ENCODE peak calls at places on chromosomes 16 and 17, in ten cellular contexts. One of them, this sample, is unnamed.

GRCh38 chr17:39576187-39576586 is 31.5 kb downstream of the NEUROD2 start:
- DNase-seq in activated T-helper 1 cell treated with anti-CD3 and anti-CD28 coated beads, Interleukin-2, amount 50 U/mL, for 16 hours: no peak
- DNase-seq in NCI-H2171: peak; percentile 8
- DNase-seq in non-pigmented ciliary epithelial cell: no peak
- DNase-seq in neural progenitor cell: peak; percentile 69
- DNase-seq in left ventricle myocardium superior: no peak
- DNase-seq in KBM-7: no peak
- DNase-seq in AG09319: no peak
- DNase-seq in GM03348: peak; percentile 52
- DNase-seq in CD8-positive, alpha-beta T cell: no peak
- DNase-seq in this sample: no peak

GRCh38 chr16:82792704-82793103 is 165.9 kb downstream of the CDH13 start:
- DNase-seq in activated T-helper 1 cell treated with anti-CD3 and anti-CD28 coated beads, Interleukin-2, amount 50 U/mL, for 16 hours: no peak
- DNase-seq in NCI-H2171: no peak
- DNase-seq in non-pigmented ciliary epithelial cell: no peak
- DNase-seq in neural progenitor cell: no peak
- DNase-seq in left ventricle myocardium superior: no peak
- DNase-seq in KBM-7: no peak
- DNase-seq in AG09319: no peak
- DNase-seq in GM03348: no peak
- DNase-seq in CD8-positive, alpha-beta T cell: no peak
- DNase-seq in this sample: no peak

GRCh38 chr17:38620551-38621277 is 15.0 kb upstream of the SRCIN1 start:
- DNase-seq in activated T-helper 1 cell treated with anti-CD3 and anti-CD28 coated beads, Interleukin-2, amount 50 U/mL, for 16 hours: no peak
- DNase-seq in NCI-H2171: no peak
- DNase-seq in non-pigmented ciliary epithelial cell: no peak
- DNase-seq in neural progenitor cell: no peak
- DNase-seq in left ventricle myocardium superior: no peak
- DNase-seq in KBM-7: no peak
- DNase-seq in AG09319: no peak
- DNase-seq in GM03348: peak; percentile 2
- DNase-seq in CD8-positive, alpha-beta T cell: no peak
- DNase-seq in this sample: no peak

GRCh38 chr17:28907052-28907438 is 4.2 kb upstream of the DHRS13 start:
- DNase-seq in activated T-helper 1 cell treated with anti-CD3 and anti-CD28 coated beads, Interleukin-2, amount 50 U/mL, for 16 hours: no peak
- DNase-seq in NCI-H2171: no peak
- DNase-seq in non-pigmented ciliary epithelial cell: no peak
- DNase-seq in neural progenitor cell: no peak
- DNase-seq in left ventricle myocardium superior: no peak
- DNase-seq in KBM-7: no peak
- DNase-seq in AG09319: no peak
- DNase-seq in GM03348: no peak
- DNase-seq in CD8-positive, alpha-beta T cell: no peak
- DNase-seq in this sample: no peak

GRCh38 chr16:73204359-73205152 is 156.6 kb upstream of the ZFHX3 start:
- DNase-seq in activated T-helper 1 cell treated with anti-CD3 and anti-CD28 coated beads, Interleukin-2, amount 50 U/mL, for 16 hours: no peak
- DNase-seq in NCI-H2171: no peak
- DNase-seq in non-pigmented ciliary epithelial cell: no peak
- DNase-seq in neural progenitor cell: no peak
- DNase-seq in left ventricle myocardium superior: no peak
- DNase-seq in KBM-7: no peak
- DNase-seq in AG09319: no peak
- DNase-seq in GM03348: no peak
- DNase-seq in CD8-positive, alpha-beta T cell: no peak
- DNase-seq in this sample: no peak

GRCh38 chr17:6178959-6179358 is 108.8 kb downstream of the WSCD1 start:
- DNase-seq in activated T-helper 1 cell treated with anti-CD3 and anti-CD28 coated beads, Interleukin-2, amount 50 U/mL, for 16 hours: no peak
- DNase-seq in NCI-H2171: no peak
- DNase-seq in non-pigmented ciliary epithelial cell: no peak
- DNase-seq in neural progenitor cell: no peak
- DNase-seq in left ventricle myocardium superior: no peak
- DNase-seq in KBM-7: no peak
- DNase-seq in AG09319: no peak
- DNase-seq in GM03348: no peak
- DNase-seq in CD8-positive, alpha-beta T cell: no peak
- DNase-seq in this sample: no peak

GRCh38 chr16:4093495-4094137 is 22.6 kb downstream of the ADCY9 start:
- DNase-seq in activated T-helper 1 cell treated with anti-CD3 and anti-CD28 coated beads, Interleukin-2, amount 50 U/mL, for 16 hours: no peak
- DNase-seq in NCI-H2171: peak; percentile 40
- DNase-seq in non-pigmented ciliary epithelial cell: no peak
- DNase-seq in neural progenitor cell: no peak
- DNase-seq in left ventricle myocardium superior: peak; percentile 68
- DNase-seq in KBM-7: no peak
- DNase-seq in AG09319: no peak
- DNase-seq in GM03348: no peak
- DNase-seq in CD8-positive, alpha-beta T cell: no peak
- DNase-seq in this sample: no peak

GRCh38 chr16:68227183-68227793 is 8.6 kb downstream of the ESRP2 start:
- DNase-seq in activated T-helper 1 cell treated with anti-CD3 and anti-CD28 coated beads, Interleukin-2, amount 50 U/mL, for 16 hours: no peak
- DNase-seq in NCI-H2171: no peak
- DNase-seq in non-pigmented ciliary epithelial cell: no peak
- DNase-seq in neural progenitor cell: no peak
- DNase-seq in left ventricle myocardium superior: no peak
- DNase-seq in KBM-7: peak; percentile 44
- DNase-seq in AG09319: no peak
- DNase-seq in GM03348: no peak
- DNase-seq in CD8-positive, alpha-beta T cell: no peak
- DNase-seq in this sample: no peak

GRCh38 chr17:12909046-12909445 is 108.8 kb downstream of the ELAC2 start:
- DNase-seq in activated T-helper 1 cell treated with anti-CD3 and anti-CD28 coated beads, Interleukin-2, amount 50 U/mL, for 16 hours: no peak
- DNase-seq in NCI-H2171: no peak
- DNase-seq in non-pigmented ciliary epithelial cell: no peak
- DNase-seq in neural progenitor cell: no peak
- DNase-seq in left ventricle myocardium superior: no peak
- DNase-seq in KBM-7: no peak
- DNase-seq in AG09319: no peak
- DNase-seq in GM03348: no peak
- DNase-seq in CD8-positive, alpha-beta T cell: no peak
- DNase-seq in this sample: no peak

GRCh38 chr16:81313731-81314602 is 795 bp upstream of the GAN start:
- DNase-seq in activated T-helper 1 cell treated with anti-CD3 and anti-CD28 coated beads, Interleukin-2, amount 50 U/mL, for 16 hours: no peak
- DNase-seq in NCI-H2171: no peak
- DNase-seq in non-pigmented ciliary epithelial cell: no peak
- DNase-seq in neural progenitor cell: peak; percentile 65
- DNase-seq in left ventricle myocardium superior: no peak
- DNase-seq in KBM-7: no peak
- DNase-seq in AG09319: no peak
- DNase-seq in GM03348: peak; percentile 33
- DNase-seq in CD8-positive, alpha-beta T cell: no peak
- DNase-seq in this sample: no peak

GRCh38 chr17:13931752-13932477 is 137.4 kb upstream of the COX10 start:
- DNase-seq in activated T-helper 1 cell treated with anti-CD3 and anti-CD28 coated beads, Interleukin-2, amount 50 U/mL, for 16 hours: no peak
- DNase-seq in NCI-H2171: peak; percentile 3
- DNase-seq in non-pigmented ciliary epithelial cell: no peak
- DNase-seq in neural progenitor cell: no peak
- DNase-seq in left ventricle myocardium superior: peak; percentile 74
- DNase-seq in KBM-7: peak; percentile 33
- DNase-seq in AG09319: no peak
- DNase-seq in GM03348: no peak
- DNase-seq in CD8-positive, alpha-beta T cell: no peak
- DNase-seq in this sample: no peak

GRCh38 chr16:76175718-76176117 is 101.5 kb upstream of the CNTNAP4 start:
- DNase-seq in activated T-helper 1 cell treated with anti-CD3 and anti-CD28 coated beads, Interleukin-2, amount 50 U/mL, for 16 hours: no peak
- DNase-seq in NCI-H2171: no peak
- DNase-seq in non-pigmented ciliary epithelial cell: no peak
- DNase-seq in neural progenitor cell: no peak
- DNase-seq in left ventricle myocardium superior: no peak
- DNase-seq in KBM-7: no peak
- DNase-seq in AG09319: no peak
- DNase-seq in GM03348: no peak
- DNase-seq in CD8-positive, alpha-beta T cell: no peak
- DNase-seq in this sample: no peak

GRCh38 chr17:58172369-58173071 is 5.7 kb downstream of the OR4D2 start:
- DNase-seq in activated T-helper 1 cell treated with anti-CD3 and anti-CD28 coated beads, Interleukin-2, amount 50 U/mL, for 16 hours: no peak
- DNase-seq in NCI-H2171: no peak
- DNase-seq in non-pigmented ciliary epithelial cell: peak; percentile 6
- DNase-seq in neural progenitor cell: peak; percentile 64
- DNase-seq in left ventricle myocardium superior: no peak
- DNase-seq in KBM-7: peak; percentile 66
- DNase-seq in AG09319: no peak
- DNase-seq in GM03348: no peak
- DNase-seq in CD8-positive, alpha-beta T cell: peak; percentile 19
- DNase-seq in this sample: no peak

GRCh38 chr16:28623172-28623711 is 13.4 kb upstream of the SULT1A1 start:
- DNase-seq in activated T-helper 1 cell treated with anti-CD3 and anti-CD28 coated beads, Interleukin-2, amount 50 U/mL, for 16 hours: peak; percentile 45
- DNase-seq in NCI-H2171: peak; percentile 80
- DNase-seq in non-pigmented ciliary epithelial cell: no peak
- DNase-seq in neural progenitor cell: no peak
- DNase-seq in left ventricle myocardium superior: peak; percentile 63
- DNase-seq in KBM-7: peak; percentile 74
- DNase-seq in AG09319: no peak
- DNase-seq in GM03348: no peak
- DNase-seq in CD8-positive, alpha-beta T cell: peak; percentile 45
- DNase-seq in this sample: no peak

GRCh38 chr16:84785843-84786538 is 33.8 kb upstream of the CRISPLD2 start:
- DNase-seq in activated T-helper 1 cell treated with anti-CD3 and anti-CD28 coated beads, Interleukin-2, amount 50 U/mL, for 16 hours: no peak
- DNase-seq in NCI-H2171: peak; percentile 92
- DNase-seq in non-pigmented ciliary epithelial cell: no peak
- DNase-seq in neural progenitor cell: no peak
- DNase-seq in left ventricle myocardium superior: peak; percentile 68
- DNase-seq in KBM-7: no peak
- DNase-seq in AG09319: no peak
- DNase-seq in GM03348: peak; percentile 30
- DNase-seq in CD8-positive, alpha-beta T cell: no peak
- DNase-seq in this sample: no peak

This sample was measured in AG04450.